ENCODE peak calls at places on chromosomes 11 and 22, in four cellular contexts. Y is stimulated activated CD8-positive, alpha-beta memory T cell treated with anti-CD3 and anti-CD28 coated beads, Interleukin-7, amount 100 ng/mL, for 1 hour; F is activated T-cell treated with anti-CD3 and anti-CD28 coated beads for 1 hour; A is heart right ventricle. W is an unnamed sample.

GRCh38 chr11:76574406-76574805 is 96.1 kb downstream of the LRRC32 start:
- DNase-seq in Y (no peak), F (no peak), A (no peak), W (no peak)

GRCh38 chr22:19517171-19517500 is 7.1 kb downstream of the CLDN5 start:
- DNase-seq in F (no peak), Y (no peak), A (no peak), W (no peak)

GRCh38 chr22:40525250-40525884 is 111.2 kb downstream of the MRTFA start:
- DNase-seq in Y (peak; percentile 39), A (peak; percentile 50), F (peak; percentile 73), W (peak; percentile 43)

GRCh38 chr22:41825376-41825775 is 7.5 kb upstream of the SREBF2 start:
- DNase-seq in Y (no peak), F (no peak), A (no peak), W (no peak)

GRCh38 chr11:102798012-102798746 is at the start of gene MMP1:
- DNase-seq in A (no peak), Y (no peak), F (no peak), W (no peak)

GRCh38 chr11:106159846-106160245 is 82.4 kb downstream of the AASDHPPT start:
- DNase-seq in Y (no peak), F (no peak), A (no peak), W (no peak)

GRCh38 chr11:109971184-109971523 is 122.0 kb upstream of the ZC3H12C start:
- DNase-seq in F (no peak), A (no peak), Y (no peak), W (no peak)

GRCh38 chr22:48340727-48341709 is 1486.7 kb downstream of the BRD1 start:
- DNase-seq in A (no peak), F (no peak), Y (no peak), W (no peak)

GRCh38 chr11:118180300-118180703 is 3.9 kb upstream of the SCN2B start:
- DNase-seq in A (peak; percentile 83), Y (no peak), F (no peak), W (no peak)

GRCh38 chr11:118142081-118142480 is 10.5 kb downstream of the SCN4B start:
- DNase-seq in Y (no peak), A (no peak), F (no peak), W (no peak)

GRCh38 chr22:49206281-49206680 is 621.4 kb downstream of the BRD1 start:
- DNase-seq in F (no peak), Y (no peak), A (no peak), W (no peak)

GRCh38 chr11:79088967-79089366 is 351.9 kb downstream of the TENM4 start:
- DNase-seq in A (no peak), F (no peak), Y (no peak), W (no peak)

GRCh38 chr11:65316979-65317786 is 2.5 kb downstream of the CDC42EP2 start:
- DNase-seq in Y (no peak), A (peak; percentile 76), F (no peak), W (no peak)

GRCh38 chr11:88475991-88476418 is 138.5 kb upstream of the CTSC start:
- DNase-seq in Y (no peak), F (no peak), A (no peak), W (no peak)

GRCh38 chr11:2930705-2931415 is 1.6 kb upstream of the PHLDA2 start:
- DNase-seq in A (peak; percentile 67), F (no peak), Y (no peak), W (no peak)

GRCh38 chr11:132414451-132414850 is 1044.0 kb downstream of the NTM start:
- DNase-seq in Y (no peak), A (no peak), F (no peak), W (no peak)

GRCh38 chr11:65113361-65113756 is 1.7 kb downstream of the TM7SF2 start:
- DNase-seq in A (no peak), Y (no peak), F (no peak), W (no peak)

GRCh38 chr11:125245299-125245698 is 80.7 kb downstream of the PKNOX2 start:
- DNase-seq in Y (no peak), F (no peak), A (no peak), W (no peak)

GRCh38 chr11:119187123-119187892 is 2.0 kb downstream of the NHERF4 start:
- DNase-seq in Y (no peak), A (no peak), F (no peak), W (no peak)

GRCh38 chr22:48751539-48752437 is 1075.9 kb downstream of the BRD1 start:
- DNase-seq in Y (no peak), F (no peak), A (no peak), W (no peak)

GRCh38 chr22:22380098-22381030 is 128.2 kb downstream of the ZNF280B start:
- DNase-seq in Y (no peak), A (no peak), F (no peak), W (no peak)

GRCh38 chr11:61474234-61474633 is 34.3 kb upstream of the LRRC10B start:
- DNase-seq in A (no peak), Y (no peak), F (no peak), W (no peak)

GRCh38 chr11:33294797-33295196 is 37.6 kb downstream of the HIPK3 start:
- DNase-seq in F (no peak), Y (no peak), A (no peak), W (no peak)

GRCh38 chr11:125525303-125525702 is 29.2 kb upstream of the FEZ1 start:
- DNase-seq in Y (no peak), A (no peak), F (no peak), W (no peak)

GRCh38 chr22:45208993-45209838 is 31.5 kb downstream of the KIAA0930 start:
- DNase-seq in A (peak; percentile 21), Y (no peak), F (peak; percentile 6), W (no peak)

GRCh38 chr11:58286249-58286648 is 18.2 kb upstream of the OR10W1 start:
- DNase-seq in A (no peak), F (no peak), Y (no peak), W (no peak)

GRCh38 chr11:134843735-134844134 is 431.7 kb upstream of the B3GAT1 start:
- DNase-seq in Y (no peak), F (no peak), A (no peak), W (no peak)

GRCh38 chr22:20636945-20637344 is 129.5 kb downstream of the MED15 start:
- DNase-seq in F (no peak), A (no peak), Y (no peak), W (no peak)

GRCh38 chr11:27926981-27927481 is 180.9 kb downstream of the KIF18A start:
- DNase-seq in A (no peak), Y (no peak), F (no peak), W (no peak)

GRCh38 chr22:39520054-39520873 is at the start of gene ATF4:
- DNase-seq in F (peak; percentile 92), Y (peak; percentile 90), A (peak; percentile 95), W (peak; percentile 91)

GRCh38 chr11:69380451-69380901 is 86.5 kb downstream of the MYEOV start:
- DNase-seq in F (no peak), Y (no peak), A (no peak), W (no peak)

GRCh38 chr11:106208795-106209194 is 131.3 kb downstream of the AASDHPPT start:
- DNase-seq in A (no peak), F (no peak), Y (no peak), W (no peak)

GRCh38 chr22:19991395-19991644 is 25.3 kb downstream of the ARVCF start:
- DNase-seq in Y (no peak), A (no peak), F (no peak), W (no peak)

GRCh38 chr11:47317078-47317828 is 35.2 kb downstream of the MYBPC3 start:
- DNase-seq in A (no peak), Y (no peak), F (no peak), W (no peak)

W was measured in activated CD8-positive, alpha-beta memory T cell treated with anti-CD3 and anti-CD28 coated beads for 1 hour.